ENCODE peak calls at places on chromosomes 13 and 19, in six cellular contexts. K, O, Y, A, J and M are unnamed samples. For H3K27me3 and H3K4me1, the result is how much of the 10 kb centered on the place peaks cover.

GRCh38 chr13:43994999-43995859 is 115.5 kb downstream of the LACC1 start:
- DNase-seq in O (no peak), Y (no peak), J (no peak), A (no peak), K (no peak), M (no peak)

GRCh38 chr13:89061821-89062220 is 1390.7 kb downstream of the SLITRK5 start:
- DNase-seq in O (no peak), J (no peak), Y (no peak), A (no peak), K (no peak), M (no peak)

GRCh38 chr19:7292950-7293794 is 1.0 kb downstream of the INSR start:
- DNase-seq in J (no peak), O (no peak), A (no peak), Y (peak), K (no peak), M (peak)

GRCh38 chr19:7004313-7004931 is 16.8 kb downstream of the MBD3L2B start:
- DNase-seq in A (peak), J (no peak), Y (no peak), O (peak), K (no peak), M (no peak)

GRCh38 chr13:63693696-63694095 is 2278.0 kb upstream of the PCDH20 start:
- DNase-seq in A (no peak), J (no peak), K (no peak), O (no peak), Y (no peak), M (peak)

GRCh38 chr19:47428177-47428894 is 9.0 kb upstream of the MEIS3 start:
- DNase-seq in O (peak), A (peak), K (peak), J (peak), Y (peak), M (peak)

GRCh38 chr19:11574689-11575088 is 2.8 kb downstream of the ACP5 start:
- DNase-seq in Y (no peak), A (no peak), J (peak), O (no peak), K (no peak), M (no peak)

GRCh38 chr19:46714523-46715106 is 2.3 kb downstream of the PRKD2 start:
- DNase-seq in K (peak), A (peak), Y (no peak), J (peak), O (no peak), M (no peak)

GRCh38 chr19:16899566-16900075 is 10.8 kb downstream of the F2RL3 start:
- DNase-seq in O (no peak), Y (no peak), K (no peak), A (no peak), J (peak), M (peak)

GRCh38 chr19:31351212-31352193 is 2.3 kb upstream of the TSHZ3 start:
- DNase-seq in A (peak), J (no peak), O (peak), K (no peak), Y (peak), M (no peak)

GRCh38 chr13:24276310-24276709 is 33.1 kb upstream of the C1QTNF9 start:
- DNase-seq in Y (no peak), O (no peak), K (peak), J (no peak), A (peak), M (no peak)

GRCh38 chr19:38731654-38732301 is 12.5 kb downstream of the CAPN12 start:
- DNase-seq in J (no peak), K (no peak), Y (peak), O (no peak), A (no peak), M (peak)

GRCh38 chr13:50323440-50324070 is 308.3 kb downstream of the KCNRG start:
- DNase-seq in Y (no peak), A (no peak), O (peak), K (no peak), J (no peak), M (no peak)

GRCh38 chr19:31301306-31301980 is 47.8 kb downstream of the TSHZ3 start:
- DNase-seq in K (no peak), Y (peak), A (no peak), J (no peak), O (no peak), M (no peak)

GRCh38 chr19:2729943-2730818 is 9.0 kb upstream of the DIRAS1 start:
- DNase-seq in O (no peak), K (no peak), J (no peak), A (no peak), Y (peak), M (no peak)

GRCh38 chr19:37466277-37466797 is 907 bp downstream of the ZNF569 start:
- DNase-seq in Y (no peak), K (no peak), A (no peak), O (no peak), J (peak), M (no peak)

GRCh38 chr13:85040176-85040660 is 759.0 kb downstream of the SLITRK6 start:
- DNase-seq in K (no peak), Y (no peak), A (no peak), J (no peak), O (no peak), M (no peak)

GRCh38 chr19:15378529-15379082 is 981 bp downstream of the AKAP8 start:
- DNase-seq in O (peak), A (peak), K (peak), Y (peak), J (peak), M (no peak)

GRCh38 chr13:35851238-35851814 is 279.9 kb downstream of the DCLK1 start:
- DNase-seq in O (no peak), J (no peak), K (no peak), A (no peak), Y (no peak), M (no peak)

GRCh38 chr19:47019431-47020041 is at the start of gene NPAS1:
- DNase-seq in K (no peak), Y (no peak), J (no peak), A (no peak), O (no peak), M (no peak)

GRCh38 chr13:98478134-98479129 is 98.5 kb downstream of the STK24 start:
- DNase-seq in A (no peak), Y (no peak), K (no peak), O (peak), J (peak), M (no peak)

GRCh38 chr19:32324631-32325215 is 20.7 kb upstream of the ZNF507 start:
- DNase-seq in K (no peak), A (no peak), J (no peak), Y (no peak), O (peak), M (no peak)

GRCh38 chr13:34926513-34926912 is 15.6 kb upstream of the NBEA start:
- DNase-seq in A (no peak), K (no peak), O (peak), J (no peak), Y (no peak), M (no peak)

GRCh38 chr13:113992276-113993005 is 18.6 kb upstream of the C13orf46 start:
- DNase-seq in J (no peak), O (no peak), K (no peak), Y (no peak), A (no peak), M (peak)

GRCh38 chr19:18775586-18776287 is 15.4 kb downstream of the COMP start:
- DNase-seq in O (peak), A (no peak), Y (no peak), K (no peak), J (no peak), M (no peak)
- H3K27me3 ChIP-seq in O (under half), A (under half), Y (under half), K (under half), J (under half), M (under half)

GRCh38 chr19:1322198-1322981 is 36.7 kb downstream of the EFNA2 start:
- DNase-seq in K (no peak), J (no peak), Y (no peak), A (no peak), O (no peak), M (no peak)

GRCh38 chr19:1324792-1325567 is 39.3 kb downstream of the EFNA2 start:
- DNase-seq in K (peak), O (peak), A (no peak), J (no peak), Y (peak), M (peak)

GRCh38 chr19:1327125-1327524 is 41.5 kb downstream of the EFNA2 start:
- DNase-seq in J (no peak), A (no peak), Y (no peak), O (no peak), K (no peak), M (no peak)

GRCh38 chr19:1324249-1324791 is 38.6 kb downstream of the EFNA2 start:
- DNase-seq in J (no peak), K (no peak), A (no peak), Y (no peak), O (no peak), M (no peak)

DNA sequence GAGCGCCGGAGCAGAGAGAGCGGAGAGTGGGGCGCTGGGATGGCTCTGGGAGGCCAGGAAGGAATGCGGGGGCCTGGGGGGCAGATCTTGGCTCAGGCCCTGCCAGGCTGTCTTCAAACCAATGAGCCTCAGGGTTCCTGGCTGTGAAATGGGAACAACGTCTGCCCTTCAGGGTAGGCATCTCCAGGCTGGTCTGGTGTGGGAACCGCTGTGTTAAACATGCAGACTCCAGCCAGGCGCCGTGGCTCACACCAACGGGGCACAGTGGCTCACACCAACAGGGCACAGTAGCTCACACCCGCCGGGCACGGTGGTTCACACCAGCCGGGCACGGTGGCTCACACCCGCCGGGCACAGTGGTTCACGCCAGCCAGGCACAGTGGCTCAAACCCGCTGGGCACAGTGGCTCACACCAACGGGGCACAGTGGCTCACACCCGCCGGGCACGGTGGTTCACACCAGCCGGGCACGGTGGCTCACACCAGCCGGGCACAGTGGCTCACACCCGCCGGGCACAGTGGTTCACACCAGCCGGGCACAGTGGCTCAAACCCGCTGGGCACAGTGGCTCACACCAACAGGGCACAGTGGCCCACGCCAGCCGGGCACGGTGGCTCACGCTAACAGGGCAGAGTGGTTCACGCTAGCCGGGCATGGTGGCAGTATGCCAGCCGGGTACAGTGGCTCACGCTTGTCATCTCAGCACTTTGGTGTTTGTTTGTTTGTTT is 40.1 kb downstream of the EFNA2 start:
- DNase-seq in J (no peak), O (no peak), K (no peak), A (no peak), Y (no peak), M (no peak)
- H3K4me3 ChIP-seq in J (no peak), O (no peak), K (no peak), A (no peak), Y (peak), M (no peak)

GRCh38 chr13:110231348-110232047 is 75.5 kb downstream of the COL4A1 start:
- DNase-seq in Y (peak), O (no peak), K (no peak), A (no peak), J (no peak), M (no peak)

GRCh38 chr13:110230661-110231347 is 76.2 kb downstream of the COL4A1 start:
- DNase-seq in Y (peak), J (no peak), O (no peak), K (no peak), A (no peak), M (no peak)

GRCh38 chr13:110232756-110233155 is 74.2 kb downstream of the COL4A1 start:
- DNase-seq in A (no peak), J (no peak), K (no peak), Y (peak), O (no peak), M (no peak)

GRCh38 chr13:110233181-110233641 is 73.7 kb downstream of the COL4A1 start:
- DNase-seq in O (peak), J (no peak), K (no peak), A (no peak), Y (peak), M (peak)

DNA sequence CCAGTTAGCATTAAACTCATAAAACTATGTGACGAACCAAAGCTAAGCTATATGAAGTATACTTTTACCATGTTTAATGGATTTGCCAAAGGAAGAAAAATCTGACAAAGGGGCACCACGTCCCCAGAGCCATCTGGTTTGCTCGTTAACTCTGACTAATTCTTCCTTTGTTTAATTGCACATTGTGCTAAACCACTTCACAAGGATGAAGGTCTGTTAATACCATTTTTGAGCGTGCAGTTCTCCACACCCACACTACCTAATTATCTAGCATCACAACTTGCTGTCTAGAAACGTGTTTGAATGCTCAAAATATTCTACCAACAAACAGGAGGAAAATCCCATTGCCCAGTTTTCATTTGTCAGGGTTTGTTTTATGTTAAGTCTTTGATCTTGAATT is 74.8 kb downstream of the COL4A1 start:
- DNase-seq in A (no peak), Y (peak), K (no peak), O (no peak), J (no peak), M (no peak)
- H3K4me1 ChIP-seq in A (under half), Y (under half), K (under half), O (under half), J (under half), M (under half)

GRCh38 chr19:55137915-55138314 is 11.1 kb downstream of the TNNT1 start:
- DNase-seq in A (no peak), J (no peak), K (no peak), O (no peak), Y (no peak), M (no peak)
- H3K27me3 ChIP-seq in A (under half), J (under half), K (under half), O (under half), Y (half or more), M (under half)

DNA sequence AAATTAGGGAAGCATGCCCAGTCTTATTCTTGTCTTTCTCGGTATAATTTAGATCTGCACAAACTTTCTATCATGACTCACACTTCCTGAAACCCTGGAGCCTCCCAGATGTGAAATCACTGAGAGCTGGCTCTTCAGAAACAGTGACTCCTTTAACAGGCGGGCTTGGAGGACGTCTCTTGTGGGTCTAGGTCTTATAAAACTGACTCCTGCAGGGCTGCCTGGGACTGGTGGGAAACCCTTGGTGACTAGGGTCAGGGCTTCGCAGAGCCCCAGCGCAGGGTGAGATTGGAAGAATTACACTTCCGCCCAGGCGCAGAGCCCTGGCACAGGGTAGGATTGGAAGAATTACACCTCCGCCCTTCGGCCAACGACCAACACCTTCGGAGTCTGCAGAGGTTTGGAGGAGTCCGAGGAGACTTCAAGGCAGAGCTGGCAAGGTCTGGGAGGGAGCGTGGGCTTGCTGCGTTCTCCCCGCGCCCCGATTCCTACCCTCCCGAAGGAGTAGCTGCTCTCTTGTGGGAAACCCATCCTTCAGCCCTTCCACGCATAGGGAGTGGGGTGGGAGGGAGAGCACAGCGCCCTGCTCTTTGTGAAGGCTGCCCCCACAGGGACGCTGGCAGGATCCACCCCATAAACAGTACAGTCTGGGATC is 43.4 kb upstream of the MAP3K10 start:
- DNase-seq in Y (no peak), J (no peak), A (no peak), K (no peak), O (peak), M (no peak)
- H3K4me3 ChIP-seq in Y (no peak), J (no peak), A (no peak), K (no peak), O (no peak), M (no peak)